ENCODE peak calls at places on chromosomes 12 and 14, in seven cellular contexts. I is endothelial cell of umbilical vein; U is GM12878; S is CD8-positive, alpha-beta memory T cell; T is RWPE2; W is heart left ventricle; M is CD8-positive, alpha-beta T cell. Q is an unnamed sample. For H3K4me1 and H3K9me3, the result is how much of the 10 kb centered on the place peaks cover.

GRCh38 chr14:53780156-53780555 is 176.5 kb downstream of the BMP4 start:
- DNase-seq in T (no peak), S (no peak), W (no peak), I (no peak), U (no peak), M (no peak), Q (no peak)

GRCh38 chr12:108342985-108343384 is 3.9 kb upstream of the CMKLR1 start:
- DNase-seq in S (no peak), M (no peak), W (no peak), U (no peak), T (no peak), I (no peak), Q (no peak)

GRCh38 chr12:91127751-91128150 is 16.5 kb upstream of the LUM start:
- DNase-seq in T (no peak), W (no peak), I (no peak), M (no peak), U (no peak), S (no peak), Q (no peak)

GRCh38 chr12:82745062-82745461 is 58.4 kb downstream of the TMTC2 start:
- DNase-seq in U (no peak), M (no peak), S (no peak), I (no peak), T (no peak), W (no peak), Q (no peak)

GRCh38 chr14:63203618-63204406 is 431 bp upstream of the RHOJ start:
- DNase-seq in S (no peak), T (no peak), W (peak), M (no peak), I (peak), U (no peak), Q (peak)

GRCh38 chr12:28800129-28800528 is 348.9 kb upstream of the FAR2 start:
- DNase-seq in U (peak), M (no peak), W (no peak), T (no peak), I (no peak), S (no peak), Q (no peak)

GRCh38 chr14:37968664-37969225 is 239.0 kb upstream of the SSTR1 start:
- DNase-seq in S (no peak), I (no peak), U (no peak), W (no peak), M (no peak), T (no peak), Q (no peak)

GRCh38 chr12:119179335-119180021 is 747 bp downstream of the HSPB8 start:
- DNase-seq in W (peak), M (no peak), S (no peak), T (no peak), I (peak), U (no peak), Q (peak)

GRCh38 chr12:1777798-1778197 is 42.6 kb upstream of the LRTM2 start:
- DNase-seq in W (no peak), U (no peak), T (no peak), M (no peak), S (no peak), I (no peak), Q (no peak)

GRCh38 chr14:67908061-67908767 is 88.6 kb downstream of the RAD51B start:
- DNase-seq in W (no peak), U (no peak), M (no peak), I (no peak), S (no peak), T (no peak), Q (no peak)

GRCh38 chr12:113792450-113792849 is 173.7 kb downstream of the RBM19 start:
- DNase-seq in S (no peak), M (no peak), W (no peak), I (no peak), U (no peak), T (no peak), Q (no peak)

GRCh38 chr12:48771588-48772112 is 17.2 kb downstream of the ADCY6 start:
- DNase-seq in M (no peak), T (no peak), W (no peak), I (no peak), U (no peak), S (no peak), Q (no peak)

GRCh38 chr14:60722163-60722835 is 1.9 kb downstream of the SIX4 start:
- DNase-seq in U (no peak), T (peak), I (peak), W (no peak), S (no peak), M (no peak), Q (peak)

GRCh38 chr12:69840727-69841126 is 15.7 kb downstream of the MYRFL start:
- DNase-seq in I (peak), U (no peak), T (no peak), M (no peak), S (no peak), W (no peak), Q (no peak)

GRCh38 chr14:69657961-69658360 is 46.6 kb downstream of the SUSD6 start:
- DNase-seq in T (peak), S (no peak), M (no peak), U (no peak), W (no peak), I (no peak), Q (no peak)

GRCh38 chr12:68529869-68530268 is 80.8 kb upstream of the RAP1B start:
- DNase-seq in M (no peak), S (no peak), I (no peak), T (no peak), U (no peak), W (no peak), Q (no peak)

GRCh38 chr14:65251213-65251612 is 148.9 kb upstream of the MAX start:
- DNase-seq in W (no peak), U (no peak), T (no peak), M (no peak), S (no peak), I (no peak), Q (no peak)

GRCh38 chr12:52119398-52120254 is 40.1 kb downstream of the SMIM41 start:
- DNase-seq in S (no peak), M (no peak), I (peak), T (no peak), W (peak), U (no peak), Q (no peak)

GRCh38 chr12:108850854-108851573 is 6.4 kb downstream of the SSH1 start:
- DNase-seq in M (no peak), W (peak), U (peak), I (peak), S (no peak), T (no peak), Q (peak)

GRCh38 chr12:94990222-94990621 is 13.3 kb downstream of the NDUFA12 start:
- DNase-seq in S (no peak), W (no peak), T (no peak), U (peak), M (no peak), I (no peak), Q (no peak)

GRCh38 chr12:53324113-53324778 is 2.8 kb upstream of the AAAS start:
- DNase-seq in M (no peak), I (no peak), T (no peak), U (peak), S (peak), W (peak), Q (no peak)

GRCh38 chr14:59098377-59098776 is 90.1 kb upstream of the DAAM1 start:
- DNase-seq in I (no peak), T (peak), M (no peak), U (no peak), S (no peak), W (no peak), Q (no peak)

GRCh38 chr14:101250336-101250947 is 310.9 kb upstream of the DIO3 start:
- DNase-seq in M (no peak), W (no peak), I (no peak), S (no peak), T (peak), U (no peak), Q (no peak)

GRCh38 chr14:92490239-92490959 is 23.2 kb upstream of the RIN3 start:
- DNase-seq in S (no peak), I (no peak), T (peak), M (no peak), W (no peak), U (no peak), Q (no peak)

GRCh38 chr12:113359133-113359938 is 949 bp downstream of the PLBD2 start:
- DNase-seq in S (no peak), I (no peak), W (peak), T (no peak), U (no peak), M (no peak), Q (peak)

GRCh38 chr14:69093551-69094421 is 59.1 kb downstream of the DCAF5 start:
- DNase-seq in S (no peak), I (peak), W (no peak), T (no peak), M (no peak), U (no peak), Q (no peak)

GRCh38 chr12:4230526-4230925 is 43.0 kb upstream of the CCND2 start:
- DNase-seq in W (no peak), I (no peak), T (no peak), S (no peak), U (no peak), M (no peak), Q (no peak)

GRCh38 chr12:32437095-32437515 is 37.7 kb downstream of the FGD4 start:
- DNase-seq in I (peak), W (no peak), T (peak), M (no peak), U (no peak), S (no peak), Q (no peak)

GRCh38 chr12:121861549-121862254 is 3.0 kb upstream of the HPD start:
- DNase-seq in S (no peak), M (no peak), I (no peak), T (no peak), U (no peak), W (no peak), Q (no peak)

GRCh38 chr14:84797326-84797725 is 732.6 kb upstream of the FLRT2 start:
- DNase-seq in T (no peak), I (no peak), S (no peak), M (no peak), W (no peak), U (no peak), Q (no peak)

GRCh38 chr14:51554953-51555352 is 96.8 kb upstream of the FRMD6 start:
- DNase-seq in U (no peak), M (no peak), S (no peak), I (no peak), T (no peak), W (no peak), Q (no peak)

GRCh38 chr12:1832801-1833595 is 12.6 kb downstream of the LRTM2 start:
- DNase-seq in W (peak), M (no peak), S (no peak), U (no peak), I (no peak), T (peak), Q (peak)

GRCh38 chr14:96629558-96630222 is 127.5 kb downstream of the PAPOLA start:
- DNase-seq in I (no peak), U (no peak), S (no peak), W (no peak), M (no peak), T (no peak), Q (no peak)

GRCh38 chr12:46383654-46384450 is 11.3 kb upstream of the SLC38A2 start:
- DNase-seq in T (peak), M (peak), S (peak), I (peak), U (no peak), W (peak), Q (peak)

GRCh38 chr14:101858791-101859537 is 97.5 kb downstream of the PPP2R5C start:
- DNase-seq in W (no peak), I (no peak), S (no peak), M (no peak), U (no peak), T (no peak), Q (no peak)

GRCh38 chr12:89373772-89374572 is 21.7 kb upstream of the DUSP6 start:
- DNase-seq in M (no peak), U (no peak), I (peak), T (no peak), S (no peak), W (no peak), Q (no peak)

GRCh38 chr14:56004807-56005579 is 113.2 kb upstream of the PELI2 start:
- DNase-seq in M (no peak), S (no peak), W (peak), T (no peak), U (peak), I (peak), Q (peak)

GRCh38 chr14:31197671-31198070 is 9.9 kb downstream of the HECTD1 start:
- DNase-seq in U (no peak), T (no peak), S (no peak), W (no peak), M (no peak), I (no peak), Q (no peak)
- H3K4me1 ChIP-seq in U (under half), T (under half), S (under half), W (half or more), M (under half), I (under half), Q (under half)

GRCh38 chr12:102406033-102406584 is 74.3 kb downstream of the IGF1 start:
- DNase-seq in I (peak), T (no peak), U (peak), M (no peak), S (no peak), W (peak), Q (peak)
- H3K27ac ChIP-seq in I (no peak), T (no peak), U (no peak), M (no peak), S (no peak), W (no peak), Q (no peak)

GRCh38 chr12:104054681-104055346 is 4.8 kb upstream of the GLT8D2 start:
- DNase-seq in I (no peak), U (no peak), S (no peak), M (no peak), T (no peak), W (no peak), Q (no peak)
- H3K9me3 ChIP-seq in I (under half), U (under half), S (under half), M (under half), T (under half), W (under half), Q (under half)

DNA sequence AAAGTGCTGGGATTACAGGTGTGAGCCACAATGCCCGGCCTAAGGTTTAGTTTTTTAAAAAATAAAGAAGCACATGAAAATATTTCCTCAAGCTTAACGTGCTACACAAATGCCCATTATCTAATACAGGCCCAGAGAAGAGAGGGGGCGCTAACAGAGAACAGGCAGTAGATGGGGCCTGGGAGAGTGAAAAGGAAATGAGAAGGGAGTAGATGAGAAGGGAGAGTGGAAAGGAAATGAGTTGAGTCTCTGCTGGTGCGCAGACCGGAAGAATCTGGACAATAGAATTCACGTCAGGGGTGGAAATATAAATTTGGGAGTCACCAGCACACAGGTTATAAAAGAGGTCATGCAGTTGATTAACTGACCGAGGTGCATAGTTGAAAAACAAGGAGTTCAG is 10.7 kb downstream of the PXN start:
- DNase-seq in M (no peak), I (peak), U (no peak), T (no peak), W (no peak), S (no peak), Q (no peak)
- H3K4me1 ChIP-seq in M (half or more), I (half or more), U (under half), T (half or more), W (half or more), S (half or more), Q (under half)

DNA sequence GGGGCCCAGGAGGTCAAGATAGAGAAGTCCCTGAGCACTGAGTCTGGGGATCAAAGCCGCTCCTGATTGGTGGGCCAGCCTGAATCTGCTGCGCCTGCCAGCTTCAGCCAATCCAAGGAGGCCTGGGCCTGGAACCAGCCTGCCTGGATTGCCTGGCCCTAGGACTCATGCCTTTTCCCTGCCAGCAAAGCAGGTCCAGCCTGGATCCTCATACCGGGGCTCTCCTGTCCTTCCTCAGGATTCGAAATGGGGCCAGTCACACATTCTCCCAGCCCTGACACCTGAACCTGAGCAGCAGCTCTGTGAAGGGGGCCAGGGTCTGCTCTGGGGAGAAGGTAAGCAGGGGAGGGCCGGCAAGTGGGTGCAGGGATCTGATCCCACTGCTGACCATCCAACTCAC is 81.9 kb downstream of the NINJ2 start:
- DNase-seq in M (no peak), S (no peak), W (peak), I (no peak), T (no peak), U (no peak), Q (no peak)
- H3K27ac ChIP-seq in M (no peak), S (no peak), W (peak), I (no peak), T (no peak), U (no peak), Q (no peak)

GRCh38 chr12:34398706-34399630 is 376.7 kb downstream of the ALG10 start:
- DNase-seq in I (no peak), U (no peak), T (peak), S (peak), W (peak), M (no peak), Q (peak)
- H3K9me3 ChIP-seq in I (under half), U (under half), T (under half), S (under half), W (under half), M (under half), Q (under half)

GRCh38 chr12:57123813-57124212 is 4.5 kb upstream of the LRP1 start:
- DNase-seq in T (no peak), S (peak), M (no peak), I (no peak), U (no peak), W (no peak), Q (no peak)
- H3K4me1 ChIP-seq in T (under half), S (under half), M (under half), I (under half), U (under half), W (under half), Q (under half)

GRCh38 chr14:89566644-89567411 is 149.8 kb upstream of the FOXN3 start:
- DNase-seq in I (no peak), U (no peak), T (no peak), S (no peak), W (no peak), M (no peak), Q (no peak)
- H3K27ac ChIP-seq in I (no peak), U (no peak), T (no peak), S (no peak), W (no peak), M (no peak), Q (no peak)

DNA sequence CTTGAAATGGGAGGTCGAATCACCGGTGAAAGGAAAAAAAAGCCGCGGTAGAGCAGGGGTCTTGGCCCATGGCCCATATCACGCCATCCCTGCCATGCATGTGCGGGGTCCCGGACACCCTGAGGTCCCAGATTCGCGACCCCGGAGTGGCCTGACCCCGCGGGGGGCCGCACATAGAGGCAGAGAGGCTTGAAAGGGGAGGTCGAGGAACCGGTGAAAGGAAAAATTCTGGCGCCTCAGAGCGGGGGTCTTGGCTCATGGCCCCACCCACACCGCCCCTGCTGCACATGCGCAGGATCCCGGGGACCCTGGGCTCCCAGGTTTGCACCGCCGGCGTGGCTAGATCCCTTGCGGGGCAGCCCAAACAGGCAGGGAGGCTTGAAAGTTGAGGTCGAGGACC is 319.8 kb downstream of the ALG10 start:
- DNase-seq in U (no peak), W (no peak), M (no peak), T (no peak), S (no peak), I (no peak), Q (no peak)
- H3K9me3 ChIP-seq in U (under half), W (under half), M (under half), T (under half), S (under half), I (under half), Q (under half)

DNA sequence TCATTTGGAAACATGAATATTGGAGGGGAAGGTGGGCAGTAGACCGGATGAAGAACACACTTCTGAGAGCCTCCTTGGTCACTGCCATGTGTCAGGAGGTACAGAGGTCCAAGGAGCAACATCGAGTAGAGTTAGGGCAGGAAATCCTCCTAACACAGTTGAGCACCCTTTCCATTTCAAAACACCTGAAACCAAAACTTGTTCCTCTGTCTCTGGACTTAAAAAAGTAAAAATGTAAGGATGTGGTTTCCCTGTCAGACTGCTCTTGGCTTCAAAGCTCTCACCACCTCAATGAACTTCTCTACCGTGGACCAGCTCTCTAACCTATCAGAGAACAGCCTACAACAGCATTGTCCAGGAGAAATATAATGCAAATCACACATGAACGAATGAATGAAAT is 573.9 kb downstream of the NOVA1 start:
- DNase-seq in W (no peak), I (no peak), T (no peak), U (no peak), S (no peak), M (no peak), Q (no peak)
- H3K4me1 ChIP-seq in W (under half), I (under half), T (under half), U (under half), S (under half), M (under half), Q (under half)